ENCODE peak calls at places on chromosome 7, in six cellular contexts. F is naive thymus-derived CD4-positive, alpha-beta T cell; O is breast epithelium; I is colonic mucosa; K is GM23338; C is fibroblast of lung. J is an unnamed sample.

GRCh38 chr7:27155816-27156507 is 513 bp downstream of the HOXA7 start:
- DNase-seq in F (no peak), O (peak; percentile 49), I (peak; percentile 70), K (peak; percentile 54), C (no peak), J (no peak)

GRCh38 chr7:159067870-159068787 is 76.5 kb downstream of the VIPR2 start:
- DNase-seq in F (no peak), O (no peak), I (peak; percentile 32), K (no peak), C (no peak), J (peak; percentile 50)

GRCh38 chr7:114785496-114785895 is 136.4 kb upstream of the MDFIC start:
- DNase-seq in F (no peak), O (no peak), I (no peak), K (no peak), C (no peak), J (no peak)

GRCh38 chr7:46131916-46132795 is 211.1 kb upstream of the IGFBP3 start:
- DNase-seq in F (no peak), O (no peak), I (no peak), K (peak; percentile 66), C (no peak), J (no peak)

GRCh38 chr7:108251700-108252099 is 121.5 kb upstream of the LAMB4 start:
- DNase-seq in F (no peak), O (no peak), I (no peak), K (no peak), C (no peak), J (no peak)

GRCh38 chr7:135659159-135659837 is 3.0 kb upstream of the STMP1 start:
- DNase-seq in F (no peak), O (no peak), I (no peak), K (no peak), C (peak; percentile 29), J (no peak)

GRCh38 chr7:128217030-128217805 is 23.9 kb upstream of the LEP start:
- DNase-seq in F (no peak), O (no peak), I (no peak), K (peak; percentile 61), C (peak; percentile 90), J (no peak)

GRCh38 chr7:47702096-47702495 is 120.2 kb upstream of the TNS3 start:
- DNase-seq in F (no peak), O (no peak), I (no peak), K (no peak), C (no peak), J (no peak)

GRCh38 chr7:7212612-7213011 is 30.3 kb downstream of the C1GALT1 start:
- DNase-seq in F (no peak), O (no peak), I (no peak), K (peak; percentile 83), C (peak; percentile 40), J (no peak)

GRCh38 chr7:15462721-15463389 is 99.0 kb downstream of the AGMO start:
- DNase-seq in F (no peak), O (no peak), I (no peak), K (no peak), C (peak; percentile 9), J (no peak)

GRCh38 chr7:3673524-3673923 is 372.5 kb downstream of the SDK1 start:
- DNase-seq in F (peak; percentile 14), O (no peak), I (peak; percentile 55), K (peak; percentile 88), C (peak; percentile 10), J (peak; percentile 40)

GRCh38 chr7:87332321-87332720 is 13.1 kb upstream of the CROT start:
- DNase-seq in F (no peak), O (no peak), I (no peak), K (no peak), C (no peak), J (no peak)

GRCh38 chr7:379456-380225 is 89.7 kb downstream of the FOXL3 start:
- DNase-seq in F (peak; percentile 3), O (no peak), I (peak; percentile 30), K (peak; percentile 66), C (no peak), J (no peak)

DNA sequence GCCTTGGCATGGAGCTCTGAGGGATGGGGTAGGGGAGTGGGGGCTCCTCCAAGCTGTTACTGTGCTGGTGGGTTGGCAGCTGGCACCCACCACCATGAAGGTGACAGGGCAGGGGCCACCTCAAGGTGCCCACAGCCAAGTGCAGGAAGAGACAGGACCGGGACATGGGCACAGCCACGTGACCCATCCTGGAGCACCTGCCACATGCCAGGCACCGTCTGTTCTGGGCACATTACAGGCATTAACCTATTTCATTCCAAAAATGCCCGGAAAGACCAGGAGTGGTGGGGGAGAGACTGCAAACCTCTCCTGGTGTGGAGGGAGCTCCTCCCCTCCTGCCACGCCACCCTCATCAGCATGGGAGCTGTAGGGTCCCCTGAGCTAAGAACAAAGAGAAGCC is 56.7 kb downstream of the CAMK2B start:
- DNase-seq in F (no peak), O (no peak), I (no peak), K (no peak), C (no peak), J (no peak)
- H3K27me3 ChIP-seq in F (no peaks in the 10 kb centered on the region), O (no peaks in the 10 kb centered on the region), I (no peaks in the 10 kb centered on the region), K (no peaks in the 10 kb centered on the region), C (peaks cover 11% of the 10 kb centered on the region), J (no peaks in the 10 kb centered on the region)

DNA sequence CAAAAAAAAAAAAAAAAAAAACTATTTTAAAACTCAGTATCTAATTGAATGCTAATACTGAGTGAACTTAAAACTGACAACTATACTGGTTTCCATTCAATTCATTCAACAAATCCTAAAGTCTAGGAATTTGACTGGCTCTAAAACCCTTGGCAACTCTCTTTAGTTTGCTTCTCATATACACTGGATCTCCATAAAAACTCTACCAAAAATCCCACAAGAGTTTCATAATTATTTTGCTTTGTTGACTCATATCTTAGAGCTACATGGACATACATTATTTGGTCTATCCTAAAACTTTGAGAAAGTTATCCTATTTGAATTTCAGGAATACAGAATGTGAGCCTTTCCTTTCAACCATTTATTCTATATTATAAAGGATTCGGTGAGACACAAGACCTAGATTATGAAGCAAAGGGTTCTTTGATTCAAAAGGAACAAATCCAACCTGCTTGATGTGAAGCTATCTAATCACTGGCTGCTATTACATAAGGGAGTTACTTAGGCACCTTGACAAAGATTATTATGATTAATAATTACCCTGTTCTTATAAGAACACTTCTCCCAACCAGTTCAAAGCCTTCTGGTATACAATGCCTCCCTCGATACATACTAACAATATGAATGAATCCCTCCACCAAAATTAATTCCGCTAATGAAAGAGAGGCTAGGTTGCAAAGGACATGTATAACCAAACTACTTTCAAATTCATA is 15.8 kb upstream of the KMT2E start:
- DNase-seq in F (no peak), O (no peak), I (no peak), K (no peak), C (no peak), J (no peak)
- H3K4me1 ChIP-seq in F (peaks cover 77% of the 10 kb centered on the region), O (no peaks in the 10 kb centered on the region), I (peaks cover 15% of the 10 kb centered on the region), K (peaks cover 11% of the 10 kb centered on the region), C (peaks cover 2% of the 10 kb centered on the region), J (peaks cover 41% of the 10 kb centered on the region)

DNA sequence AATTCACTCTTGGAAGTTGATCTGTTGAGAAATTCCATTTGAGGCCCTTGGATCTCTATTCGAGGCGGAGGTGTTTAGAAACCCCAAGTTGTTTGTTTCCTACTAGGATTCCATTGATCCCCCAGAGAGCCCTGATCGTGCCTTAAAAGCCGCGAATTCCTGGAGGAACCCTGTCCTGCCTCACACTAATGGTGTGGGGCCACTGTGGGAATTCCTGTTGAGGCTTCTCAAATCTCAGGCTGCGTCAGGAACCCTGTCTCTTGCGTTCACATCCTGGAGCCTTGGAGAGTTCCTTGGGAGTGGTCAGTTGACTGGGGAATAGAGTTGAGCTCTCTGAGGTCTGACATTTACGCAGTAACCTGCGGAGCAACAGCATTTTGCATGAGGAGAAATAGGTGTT is 1.2 kb downstream of the CFAP69 start:
- DNase-seq in F (no peak), O (no peak), I (no peak), K (peak; percentile 81), C (peak; percentile 38), J (no peak)
- H3K4me3 ChIP-seq in F (no peak overlapping the region), O (peak overlapping the region; percentile 87), I (no peak overlapping the region), K (peak overlapping the region; percentile 68), C (no peak overlapping the region), J (peak overlapping the region; percentile 98)

DNA sequence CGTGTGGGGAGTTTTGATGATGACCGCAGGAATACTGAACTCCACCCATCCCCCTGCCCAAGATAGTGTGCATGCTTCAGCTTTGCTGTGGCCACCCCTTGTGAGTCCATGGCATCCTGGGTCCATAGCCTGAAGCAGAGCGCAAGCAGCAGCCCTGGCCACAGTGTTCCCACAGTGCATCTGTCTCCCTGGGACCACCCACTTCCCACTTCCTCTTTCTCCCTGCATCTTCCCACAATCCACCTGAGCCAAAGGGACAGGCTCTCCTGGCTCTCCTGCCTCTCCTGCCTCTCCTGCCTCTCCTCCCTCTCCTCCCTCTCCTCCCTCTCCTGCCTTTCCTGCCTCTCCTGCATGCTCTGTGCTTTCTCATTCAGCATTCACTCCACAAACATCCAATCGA is 150.7 kb downstream of the PAXIP1 start:
- DNase-seq in F (no peak), O (no peak), I (no peak), K (no peak), C (no peak), J (no peak)
- H3K27me3 ChIP-seq in F (no peaks in the 10 kb centered on the region), O (no peaks in the 10 kb centered on the region), I (no peaks in the 10 kb centered on the region), K (no peaks in the 10 kb centered on the region), C (no peaks in the 10 kb centered on the region), J (no peaks in the 10 kb centered on the region)

GRCh38 chr7:101088069-101088425 is 2.8 kb downstream of the TRIM56 start:
- DNase-seq in F (no peak), O (no peak), I (no peak), K (no peak), C (no peak), J (no peak)

GRCh38 chr7:101087334-101088068 is 2.2 kb downstream of the TRIM56 start:
- DNase-seq in F (no peak), O (no peak), I (no peak), K (no peak), C (no peak), J (no peak)

GRCh38 chr7:101088858-101089529 is 3.7 kb downstream of the TRIM56 start:
- DNase-seq in F (no peak), O (no peak), I (no peak), K (no peak), C (no peak), J (no peak)

GRCh38 chr7:101093907-101094306 is 8.6 kb downstream of the TRIM56 start:
- DNase-seq in F (no peak), O (no peak), I (no peak), K (no peak), C (peak; percentile 91), J (no peak)

DNA sequence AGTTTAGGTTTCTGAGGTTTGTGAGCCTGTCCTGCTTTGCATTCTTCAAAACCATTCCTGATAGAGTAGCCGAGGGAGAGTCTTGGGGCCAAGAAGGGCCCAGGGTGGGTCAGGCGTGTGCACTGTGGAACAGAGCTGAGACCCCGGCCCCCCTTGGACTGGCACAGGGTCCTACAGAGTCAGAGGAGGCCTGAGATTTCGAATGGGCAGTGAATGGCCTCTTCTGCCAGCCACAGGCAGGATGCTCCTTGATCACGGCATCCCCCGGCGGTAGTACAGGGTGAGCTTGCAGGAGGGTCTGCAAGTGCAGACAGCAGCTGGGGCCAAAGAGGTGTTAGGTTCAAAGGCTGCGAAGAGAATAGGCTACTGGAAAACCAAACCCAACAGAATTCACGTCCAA is 4.6 kb downstream of the TRIM56 start:
- DNase-seq in F (no peak), O (no peak), I (no peak), K (no peak), C (no peak), J (peak; percentile 53)
- H3K4me1 ChIP-seq in F (peaks cover 11% of the 10 kb centered on the region), O (peaks cover 7% of the 10 kb centered on the region), I (peaks cover 6% of the 10 kb centered on the region), K (peaks cover 3% of the 10 kb centered on the region), C (peaks cover 8% of the 10 kb centered on the region), J (no peaks in the 10 kb centered on the region)

GRCh38 chr7:65731562-65732035 is 141.3 kb upstream of the VKORC1L1 start:
- DNase-seq in F (no peak), O (no peak), I (no peak), K (peak; percentile 84), C (peak; percentile 27), J (peak; percentile 75)
- H3K4me3 ChIP-seq in F (no peak overlapping the region), O (peak overlapping the region; percentile 63), I (peak overlapping the region; percentile 44), K (peak overlapping the region; percentile 63), C (no peak overlapping the region), J (peak overlapping the region; percentile 23)